ENCODE peak calls at places on chromosomes 5 and 9, in eight cellular contexts. Z is HCT116; R is activated naive CD4-positive, alpha-beta T cell; V is prostate gland; X is progenitor cell of endocrine pancreas; O is HuH-7; H is H7; M is mucosa of gallbladder. F is an unnamed sample.

GRCh38 chr5:170749911-170750431 is 33.6 kb upstream of the GABRP start:
- DNase-seq in Z (no peak), R (no peak), V (peak; percentile 85), X (no peak), O (no peak), H (no peak), M (peak; percentile 50), F (no peak)

GRCh38 chr5:146130440-146131045 is 25.2 kb upstream of the PLAC8L1 start:
- DNase-seq in Z (no peak), R (no peak), V (no peak), X (no peak), O (no peak), H (no peak), M (no peak), F (no peak)

GRCh38 chr9:112917027-112917986 is 26.6 kb upstream of the SLC46A2 start:
- DNase-seq in Z (peak; percentile 27), R (no peak), V (no peak), X (no peak), O (no peak), H (no peak), M (no peak), F (no peak)

GRCh38 chr9:98482248-98482647 is 226.5 kb downstream of the GABBR2 start:
- DNase-seq in Z (no peak), R (no peak), V (no peak), X (no peak), O (no peak), H (no peak), M (no peak), F (no peak)

GRCh38 chr5:465591-466403 is 22.8 kb downstream of the EXOC3 start:
- DNase-seq in Z (no peak), R (no peak), V (no peak), X (no peak), O (no peak), H (no peak), M (no peak), F (no peak)

GRCh38 chr5:93571111-93571977 is 9.7 kb downstream of the NR2F1-AS1 start:
- DNase-seq in Z (no peak), R (no peak), V (no peak), X (no peak), O (no peak), H (peak; percentile 72), M (no peak), F (no peak)

GRCh38 chr5:81006955-81007636 is 46.9 kb downstream of the RASGRF2 start:
- DNase-seq in Z (no peak), R (no peak), V (no peak), X (no peak), O (no peak), H (no peak), M (no peak), F (no peak)

GRCh38 chr9:13274901-13275641 is 4.4 kb downstream of the MPDZ start:
- DNase-seq in Z (no peak), R (no peak), V (no peak), X (no peak), O (no peak), H (no peak), M (no peak), F (no peak)

GRCh38 chr5:39580702-39581498 is 156.1 kb upstream of the DAB2 start:
- DNase-seq in Z (no peak), R (no peak), V (no peak), X (no peak), O (no peak), H (no peak), M (no peak), F (no peak)

GRCh38 chr9:116576386-116576785 is 110.7 kb upstream of the TRIM32 start:
- DNase-seq in Z (no peak), R (no peak), V (no peak), X (no peak), O (no peak), H (no peak), M (no peak), F (no peak)

GRCh38 chr5:111556504-111556903 is 44.2 kb upstream of the STARD4 start:
- DNase-seq in Z (no peak), R (no peak), V (no peak), X (no peak), O (no peak), H (no peak), M (no peak), F (no peak)

GRCh38 chr9:84397822-84398221 is 57.3 kb upstream of the SLC28A3 start:
- DNase-seq in Z (no peak), R (no peak), V (no peak), X (no peak), O (no peak), H (no peak), M (no peak), F (no peak)

GRCh38 chr5:643811-644271 is 31.7 kb downstream of the CEP72 start:
- DNase-seq in Z (no peak), R (no peak), V (no peak), X (no peak), O (no peak), H (no peak), M (peak; percentile 3), F (no peak)

GRCh38 chr9:30774326-30774725 is 1610.1 kb upstream of the ACO1 start:
- DNase-seq in Z (no peak), R (no peak), V (no peak), X (no peak), O (peak; percentile 7), H (peak; percentile 51), M (no peak), F (no peak)

GRCh38 chr5:54087436-54087835 is 222.9 kb downstream of the ARL15 start:
- DNase-seq in Z (no peak), R (no peak), V (no peak), X (no peak), O (no peak), H (no peak), M (no peak), F (no peak)